ENCODE peak calls at places on chromosomes 4 and X, in eight cellular contexts. F, G, X, M, Y, B, K and S are unnamed samples.

GRCh38 chr4:84697615-84698201 is 114.8 kb downstream of the CDS1 start:
- DNase-seq in F (peak), G (no peak), X (no peak), M (no peak), Y (no peak), B (peak), K (no peak), S (no peak)

GRCh38 chr4:138390286-138390685 is 148.1 kb upstream of the SLC7A11 start:
- DNase-seq in F (peak), G (no peak), X (no peak), M (no peak), Y (no peak), B (peak), K (no peak), S (no peak)

GRCh38 chr4:2217726-2218125 is 24.2 kb downstream of the HAUS3 start:
- DNase-seq in F (peak), G (no peak), X (no peak), M (no peak), Y (no peak), B (peak), K (no peak), S (no peak)

GRCh38 chrX:47608130-47608810 is 11.4 kb downstream of the SYN1 start:
- DNase-seq in F (peak), G (no peak), X (no peak), M (no peak), Y (no peak), B (no peak), K (peak), S (no peak)

GRCh38 chr4:147928400-147928799 is 196.5 kb downstream of the ARHGAP10 start:
- DNase-seq in F (no peak), G (no peak), X (no peak), M (no peak), Y (no peak), B (no peak), K (no peak), S (no peak)

GRCh38 chrX:48695925-48696300 is 621 bp upstream of the SUV39H1 start:
- DNase-seq in F (no peak), G (peak), X (peak), M (no peak), Y (no peak), B (no peak), K (peak), S (no peak)

GRCh38 chrX:16589826-16590225 is 60.1 kb upstream of the S100G start:
- DNase-seq in F (no peak), G (no peak), X (no peak), M (no peak), Y (no peak), B (no peak), K (no peak), S (no peak)

GRCh38 chr4:13299343-13299742 is 184.8 kb downstream of the RAB28 start:
- DNase-seq in F (no peak), G (no peak), X (no peak), M (no peak), Y (no peak), B (no peak), K (no peak), S (no peak)

GRCh38 chrX:107968623-107969022 is 13.5 kb downstream of the TEX13B start:
- DNase-seq in F (no peak), G (no peak), X (no peak), M (no peak), Y (no peak), B (peak), K (no peak), S (no peak)

GRCh38 chr4:188934320-188934975 is 795.2 kb downstream of the TRIML1 start:
- DNase-seq in F (peak), G (no peak), X (no peak), M (no peak), Y (no peak), B (peak), K (no peak), S (no peak)

GRCh38 chrX:19679787-19680186 is 164.5 kb upstream of the MAP3K15 start:
- DNase-seq in F (no peak), G (no peak), X (no peak), M (no peak), Y (no peak), B (no peak), K (no peak), S (no peak)

GRCh38 chr4:144611850-144612249 is 34.1 kb upstream of the HHIP start:
- DNase-seq in F (peak), G (peak), X (peak), M (no peak), Y (peak), B (peak), K (peak), S (peak)

GRCh38 chrX:97474933-97475332 is 591.2 kb downstream of the RPA4 start:
- DNase-seq in F (no peak), G (no peak), X (peak), M (no peak), Y (no peak), B (no peak), K (no peak), S (no peak)

GRCh38 chr4:15725608-15726007 is 22.7 kb downstream of the BST1 start:
- DNase-seq in F (no peak), G (no peak), X (no peak), M (no peak), Y (no peak), B (peak), K (no peak), S (no peak)

GRCh38 chr4:62457356-62457755 is 1257.2 kb downstream of the ADGRL3 start:
- DNase-seq in F (no peak), G (no peak), X (no peak), M (no peak), Y (no peak), B (no peak), K (no peak), S (no peak)

GRCh38 chr4:90030953-90031352 is 96.2 kb upstream of the CCSER1 start:
- DNase-seq in F (no peak), G (peak), X (no peak), M (no peak), Y (no peak), B (no peak), K (no peak), S (no peak)

GRCh38 chr4:122810669-122811068 is 16.0 kb upstream of the FGF2 start:
- DNase-seq in F (peak), G (no peak), X (no peak), M (no peak), Y (no peak), B (peak), K (no peak), S (no peak)

GRCh38 chr4:7285244-7286122 is 93.1 kb downstream of the SORCS2 start:
- DNase-seq in F (no peak), G (no peak), X (no peak), M (no peak), Y (no peak), B (no peak), K (peak), S (no peak)

GRCh38 chr4:11198516-11199305 is 230.0 kb downstream of the HS3ST1 start:
- DNase-seq in F (no peak), G (no peak), X (no peak), M (no peak), Y (no peak), B (no peak), K (no peak), S (no peak)

GRCh38 chr4:80361329-80361900 is 25.9 kb downstream of the CFAP299 start:
- DNase-seq in F (peak), G (no peak), X (peak), M (no peak), Y (no peak), B (peak), K (no peak), S (no peak)

GRCh38 chr4:80365928-80366327 is 30.4 kb downstream of the CFAP299 start:
- DNase-seq in F (peak), G (peak), X (peak), M (peak), Y (peak), B (peak), K (peak), S (peak)

GRCh38 chr4:80360900-80361299 is 25.4 kb downstream of the CFAP299 start:
- DNase-seq in F (peak), G (no peak), X (no peak), M (no peak), Y (no peak), B (peak), K (no peak), S (no peak)

GRCh38 chr4:80360102-80360501 is 24.6 kb downstream of the CFAP299 start:
- DNase-seq in F (no peak), G (no peak), X (no peak), M (no peak), Y (no peak), B (no peak), K (no peak), S (no peak)

GRCh38 chr4:80362578-80363181 is 27.1 kb downstream of the CFAP299 start:
- DNase-seq in F (peak), G (peak), X (peak), M (no peak), Y (peak), B (peak), K (peak), S (peak)
- TF ChIP-seq CTCF in F (peak), G (peak), X (peak), M (peak), Y (peak), B (peak), K (peak), S (peak)

GRCh38 chrX:31266172-31267076 is 194.6 kb upstream of the FTHL17 start:
- DNase-seq in F (peak), G (peak), X (peak), M (peak), Y (peak), B (no peak), K (peak), S (peak)
- TF ChIP-seq CTCF in F (no peak), G (no peak), X (peak), M (no peak), Y (no peak), B (no peak), K (no peak), S (no peak)

DNA sequence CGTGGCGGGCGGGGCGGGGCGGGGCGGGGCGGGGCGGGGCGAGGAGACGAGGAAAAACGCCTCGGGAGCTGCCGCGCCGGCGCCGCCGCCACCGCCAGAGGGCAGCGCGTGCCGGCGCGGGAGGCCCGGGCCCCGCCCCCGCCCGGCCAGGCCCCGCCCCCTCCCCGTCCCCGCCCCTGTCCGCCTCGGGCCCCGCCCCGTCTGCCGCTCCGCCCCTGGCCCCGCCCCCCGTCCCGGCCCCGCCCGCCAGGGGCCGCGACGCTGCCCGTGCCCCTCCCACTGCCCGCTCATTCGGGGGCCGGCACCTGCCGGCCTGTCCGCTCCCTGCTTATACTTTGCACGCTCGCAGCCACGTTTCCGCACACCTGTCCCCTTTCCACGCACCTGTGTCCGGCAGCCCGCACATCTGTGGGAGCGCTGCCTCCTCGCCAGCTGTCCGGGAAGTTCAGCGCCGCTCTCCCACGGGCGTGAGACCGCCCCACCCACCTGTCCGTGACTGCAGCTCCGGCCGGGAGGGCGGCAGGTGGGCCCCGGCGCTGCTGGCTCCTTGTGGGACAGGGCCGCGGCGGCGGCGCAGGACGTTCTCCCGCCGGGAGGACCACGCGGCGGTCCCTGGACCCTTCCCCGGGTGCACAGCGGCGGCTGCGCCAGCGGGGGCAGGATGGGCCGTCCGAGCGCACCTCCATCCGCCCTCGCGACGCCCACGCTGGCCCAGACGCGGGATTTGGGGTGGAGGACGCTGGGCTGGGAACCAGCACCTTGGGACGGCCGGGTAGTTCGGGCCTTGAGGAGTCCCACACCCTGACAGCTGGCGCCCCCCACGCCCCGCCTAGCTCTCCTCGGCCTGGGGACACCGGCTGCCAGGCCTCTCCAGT is 1.5 kb upstream of the FGFRL1 start:
- DNase-seq in F (peak), G (peak), X (peak), M (peak), Y (peak), B (peak), K (peak), S (peak)
- TF ChIP-seq CTCF in F (no peak), G (peak), X (no peak), M (no peak), Y (peak), B (no peak), K (peak), S (peak)

GRCh38 chr4:65747386-65747785 is 77.1 kb upstream of the EPHA5 start:
- DNase-seq in F (no peak), G (no peak), X (no peak), M (no peak), Y (no peak), B (no peak), K (no peak), S (no peak)
- TF ChIP-seq CTCF in F (no peak), G (no peak), X (no peak), M (no peak), Y (no peak), B (no peak), K (no peak), S (no peak)

DNA sequence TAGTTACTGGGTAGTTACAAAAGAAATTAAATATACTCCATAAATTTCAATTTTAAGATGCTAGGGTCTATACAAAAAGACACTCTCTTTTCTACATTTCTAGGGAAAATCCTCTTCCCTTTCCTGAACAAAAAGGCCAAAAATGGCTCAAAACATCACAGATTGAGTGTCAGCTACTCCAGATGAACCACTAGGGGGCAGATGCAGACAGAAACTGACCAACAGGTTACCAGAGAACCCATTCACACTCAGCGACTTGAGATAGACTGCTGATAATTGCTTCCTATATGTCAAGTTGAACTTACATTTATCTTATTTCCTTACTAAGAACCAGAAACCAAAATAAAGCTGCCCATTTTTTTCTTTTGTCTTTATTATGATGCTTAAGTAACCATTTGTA is 83.4 kb upstream of the MID1IP1 start:
- DNase-seq in F (peak), G (peak), X (peak), M (no peak), Y (no peak), B (peak), K (no peak), S (peak)
- TF ChIP-seq CTCF in F (peak), G (peak), X (peak), M (peak), Y (peak), B (peak), K (peak), S (peak)

GRCh38 chrX:106203315-106203714 is 35.2 kb downstream of the PWWP3B start:
- DNase-seq in F (no peak), G (no peak), X (no peak), M (no peak), Y (no peak), B (peak), K (no peak), S (no peak)
- TF ChIP-seq CTCF in F (peak), G (no peak), X (no peak), M (no peak), Y (no peak), B (no peak), K (no peak), S (no peak)

DNA sequence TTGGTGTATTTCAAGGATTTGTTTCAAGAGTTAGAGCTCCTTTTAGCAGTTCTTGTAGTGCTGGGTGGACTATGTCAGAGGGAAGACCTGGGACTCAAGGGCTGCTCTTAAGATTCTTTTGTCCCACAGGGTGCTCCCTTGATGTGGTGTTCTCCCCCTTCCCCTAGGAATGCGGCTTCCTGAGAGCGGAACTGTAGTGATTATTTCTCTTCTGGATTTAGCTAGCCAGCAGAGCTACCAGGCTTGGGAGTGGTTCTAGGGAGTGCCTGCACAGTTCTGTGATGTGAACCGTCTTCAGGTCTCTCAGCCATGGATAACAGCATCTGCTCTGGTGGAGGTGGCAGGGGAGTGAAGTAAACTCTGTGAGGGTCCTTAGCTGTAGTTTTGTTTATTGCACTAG is 336.8 kb downstream of the FSTL5 start:
- DNase-seq in F (no peak), G (no peak), X (no peak), M (no peak), Y (no peak), B (no peak), K (no peak), S (no peak)
- TF ChIP-seq CTCF in F (no peak), G (no peak), X (no peak), M (no peak), Y (no peak), B (no peak), K (no peak), S (no peak)

DNA sequence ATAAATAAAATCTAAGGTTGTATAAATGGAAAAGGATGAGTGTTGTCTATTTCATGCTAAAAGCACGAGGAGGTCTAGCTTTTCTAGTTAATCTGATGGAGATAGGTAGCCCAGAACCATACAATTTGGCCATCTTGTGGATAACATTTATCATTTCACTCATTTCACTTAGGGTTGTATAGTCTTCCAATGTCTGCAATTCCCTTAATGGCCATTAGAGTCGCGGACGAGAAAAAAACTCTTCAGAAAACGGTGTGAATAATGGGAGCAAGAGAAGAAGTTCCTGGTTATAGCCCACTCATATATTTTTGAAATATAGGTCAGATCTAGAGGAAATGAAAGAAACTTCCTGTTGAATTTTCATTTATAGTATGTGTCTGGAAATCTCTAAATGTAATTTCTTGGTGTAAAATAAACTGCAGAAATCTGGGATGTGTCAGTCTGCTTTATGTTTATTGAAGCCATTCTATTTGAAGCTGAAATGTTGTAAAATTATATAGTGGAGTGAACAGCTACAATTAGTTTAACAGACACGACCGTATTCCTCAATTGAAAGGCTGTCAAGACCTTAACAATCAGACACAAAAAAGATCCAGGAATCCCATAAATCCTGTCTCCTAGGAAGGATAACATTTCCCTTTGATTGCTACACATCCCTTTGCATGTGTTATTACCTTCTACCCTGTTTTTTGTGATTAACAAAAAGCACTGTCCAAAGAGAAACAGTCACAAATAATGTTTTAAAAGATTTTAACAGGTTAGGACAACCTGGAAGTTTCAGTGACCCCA is 47.7 kb upstream of the MGST2 start:
- DNase-seq in F (peak), G (no peak), X (no peak), M (no peak), Y (no peak), B (no peak), K (no peak), S (no peak)
- TF ChIP-seq CTCF in F (peak), G (peak), X (peak), M (peak), Y (peak), B (peak), K (peak), S (peak)